ENCODE peak calls at places on chromosomes 1 and 21, in four cellular contexts. T is adrenal gland, F is fibroblast of lung, E is colonic mucosa. K is an unnamed sample.

GRCh38 chr1:21318714-21319159 is 28.5 kb upstream of the ECE1 start:
- DNase-seq in T (peak; percentile 97), F (peak; percentile 89), E (peak; percentile 71), K (no peak)

GRCh38 chr1:234963904-234964702 is 164.5 kb downstream of the TOMM20 start:
- DNase-seq in T (peak; percentile 50), F (peak; percentile 60), E (peak; percentile 79), K (no peak)

GRCh38 chr21:40386301-40386911 is 460.6 kb downstream of the DSCAM start:
- DNase-seq in T (peak; percentile 81), F (no peak), E (peak; percentile 37), K (peak; percentile 84)

GRCh38 chr1:248404024-248404423 is 1.2 kb downstream of the OR2T1 start:
- DNase-seq in T (no peak), F (no peak), E (no peak), K (no peak)

GRCh38 chr1:26923711-26924110 is 2.2 kb downstream of the NUDC start:
- DNase-seq in T (no peak), F (no peak), E (no peak), K (no peak)

GRCh38 chr1:31828926-31829690 is 13.3 kb upstream of the SPOCD1 start:
- DNase-seq in T (no peak), F (no peak), E (peak; percentile 4), K (no peak)

GRCh38 chr21:42187976-42188653 is 30.8 kb upstream of the ABCG1 start:
- DNase-seq in T (peak; percentile 66), F (no peak), E (no peak), K (no peak)

GRCh38 chr1:51516639-51517158 is 2.4 kb downstream of the EPS15 start:
- DNase-seq in T (no peak), F (no peak), E (no peak), K (peak; percentile 52)

GRCh38 chr1:168794057-168794456 is 65.1 kb upstream of the DPT start:
- DNase-seq in T (no peak), F (no peak), E (no peak), K (no peak)

GRCh38 chr1:84869750-84870149 is 23.3 kb downstream of the LPAR3 start:
- DNase-seq in T (no peak), F (peak; percentile 36), E (no peak), K (peak; percentile 25)

GRCh38 chr1:239922778-239923522 is 168.7 kb upstream of the FMN2 start:
- DNase-seq in T (no peak), F (no peak), E (no peak), K (no peak)

GRCh38 chr1:89690595-89690994 is 57.7 kb downstream of the LRRC8C start:
- DNase-seq in T (no peak), F (no peak), E (no peak), K (no peak)

GRCh38 chr1:212665241-212666115 is 34.2 kb downstream of the BATF3 start:
- DNase-seq in T (peak; percentile 86), F (peak; percentile 82), E (peak; percentile 82), K (peak; percentile 93)

GRCh38 chr1:185068362-185068761 is 23.0 kb downstream of the RNF2 start:
- DNase-seq in T (no peak), F (no peak), E (no peak), K (no peak)

GRCh38 chr21:17527240-17527639 is 14.4 kb downstream of the CXADR start:
- DNase-seq in T (no peak), F (peak; percentile 67), E (no peak), K (no peak)

GRCh38 chr1:76744989-76745388 is 122.3 kb upstream of the ST6GALNAC5 start:
- DNase-seq in T (no peak), F (no peak), E (no peak), K (no peak)

GRCh38 chr1:169148472-169149252 is 42.2 kb downstream of the ATP1B1 start:
- DNase-seq in T (no peak), F (peak; percentile 7), E (peak; percentile 48), K (no peak)

GRCh38 chr1:83998599-83999315 is at the start of gene TTLL7:
- DNase-seq in T (peak; percentile 82), F (peak; percentile 27), E (peak; percentile 86), K (peak; percentile 88)

GRCh38 chr1:108141604-108142003 is 58.5 kb downstream of the SLC25A24 start:
- DNase-seq in T (no peak), F (peak; percentile 56), E (no peak), K (peak; percentile 62)

GRCh38 chr1:171286032-171286705 is 27.8 kb upstream of the FMO4 start:
- DNase-seq in T (no peak), F (no peak), E (no peak), K (peak; percentile 36)

GRCh38 chr21:44653656-44654575 is 543 bp downstream of the KRTAP12-4 start:
- DNase-seq in T (no peak), F (no peak), E (no peak), K (no peak)

GRCh38 chr21:35508389-35508888 is 459.3 kb upstream of the RUNX1 start:
- DNase-seq in T (peak; percentile 84), F (peak; percentile 93), E (peak; percentile 54), K (peak; percentile 51)

GRCh38 chr1:64581786-64582185 is 111.9 kb downstream of the CACHD1 start:
- DNase-seq in T (no peak), F (no peak), E (no peak), K (no peak)

GRCh38 chr1:161506336-161507223 is 1.3 kb downstream of the FCGR2A start:
- DNase-seq in T (no peak), F (no peak), E (no peak), K (peak; percentile 40)

GRCh38 chr21:26845066-26845749 is at the start of gene ADAMTS1:
- DNase-seq in T (peak; percentile 89), F (peak; percentile 96), E (peak; percentile 78), K (peak; percentile 96)

GRCh38 chr1:231419738-231420298 is 2.3 kb downstream of the EGLN1 start:
- DNase-seq in T (no peak), F (peak; percentile 14), E (no peak), K (no peak)

GRCh38 chr1:164589961-164590507 is 31.1 kb downstream of the PBX1 start:
- DNase-seq in T (no peak), F (no peak), E (no peak), K (no peak)

GRCh38 chr1:153639280-153639679 is 5.4 kb downstream of the CHTOP start:
- DNase-seq in T (no peak), F (no peak), E (no peak), K (no peak)

GRCh38 chr1:109190189-109190588 is 23.5 kb upstream of the SARS1 start:
- DNase-seq in T (no peak), F (no peak), E (no peak), K (no peak)

GRCh38 chr1:92943515-92943873 is 17.8 kb downstream of the DIPK1A start:
- DNase-seq in T (no peak), F (no peak), E (no peak), K (no peak)

GRCh38 chr1:84913025-84913892 is 20.3 kb upstream of the LPAR3 start:
- DNase-seq in T (peak; percentile 67), F (peak; percentile 40), E (peak; percentile 43), K (no peak)

GRCh38 chr1:245172829-245173228 is 18.0 kb downstream of the KIF26B start:
- DNase-seq in T (no peak), F (no peak), E (no peak), K (no peak)

GRCh38 chr1:88013485-88013884 is 670.6 kb upstream of the PKN2 start:
- DNase-seq in T (no peak), F (no peak), E (no peak), K (no peak)

GRCh38 chr21:33236013-33236686 is 6.4 kb downstream of the IFNAR2 start:
- DNase-seq in T (no peak), F (no peak), E (no peak), K (no peak)

GRCh38 chr21:33237446-33237845 is 7.7 kb downstream of the IFNAR2 start:
- DNase-seq in T (no peak), F (no peak), E (no peak), K (no peak)

GRCh38 chr21:33238146-33238545 is 8.4 kb downstream of the IFNAR2 start:
- DNase-seq in T (no peak), F (no peak), E (no peak), K (no peak)

GRCh38 chr21:33238565-33239255 is 9.0 kb downstream of the IFNAR2 start:
- DNase-seq in T (no peak), F (no peak), E (no peak), K (no peak)

GRCh38 chr21:33236799-33237198 is 7.1 kb downstream of the IFNAR2 start:
- DNase-seq in T (no peak), F (peak; percentile 14), E (no peak), K (no peak)
- H3K4me1 ChIP-seq in T (no peaks in the 10 kb centered on the region), F (no peaks in the 10 kb centered on the region), E (no peaks in the 10 kb centered on the region), K (peaks cover 12% of the 10 kb centered on the region)

DNA sequence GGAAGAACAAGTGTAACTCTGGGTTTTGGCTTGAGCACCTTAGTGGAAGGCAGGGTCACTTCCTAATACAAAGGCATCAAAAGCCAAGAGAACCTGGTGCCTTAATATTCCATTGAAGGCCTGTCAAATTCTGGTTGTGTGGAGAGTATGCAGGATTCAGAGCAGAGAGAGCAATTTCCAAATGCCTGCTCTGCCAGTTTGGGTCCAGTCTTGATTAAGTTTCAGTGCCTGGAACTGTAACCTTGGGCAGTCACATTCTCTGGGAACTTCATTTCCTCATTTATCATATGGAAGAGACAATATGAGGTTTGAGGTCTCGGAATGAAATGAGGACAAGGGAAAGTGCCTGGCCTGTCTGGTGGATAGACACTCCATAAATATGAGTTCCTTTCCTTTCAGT is 198.0 kb upstream of the C8B start:
- DNase-seq in T (no peak), F (no peak), E (no peak), K (no peak)
- H3K4me1 ChIP-seq in T (no peaks in the 10 kb centered on the region), F (no peaks in the 10 kb centered on the region), E (no peaks in the 10 kb centered on the region), K (peaks cover 34% of the 10 kb centered on the region)

DNA sequence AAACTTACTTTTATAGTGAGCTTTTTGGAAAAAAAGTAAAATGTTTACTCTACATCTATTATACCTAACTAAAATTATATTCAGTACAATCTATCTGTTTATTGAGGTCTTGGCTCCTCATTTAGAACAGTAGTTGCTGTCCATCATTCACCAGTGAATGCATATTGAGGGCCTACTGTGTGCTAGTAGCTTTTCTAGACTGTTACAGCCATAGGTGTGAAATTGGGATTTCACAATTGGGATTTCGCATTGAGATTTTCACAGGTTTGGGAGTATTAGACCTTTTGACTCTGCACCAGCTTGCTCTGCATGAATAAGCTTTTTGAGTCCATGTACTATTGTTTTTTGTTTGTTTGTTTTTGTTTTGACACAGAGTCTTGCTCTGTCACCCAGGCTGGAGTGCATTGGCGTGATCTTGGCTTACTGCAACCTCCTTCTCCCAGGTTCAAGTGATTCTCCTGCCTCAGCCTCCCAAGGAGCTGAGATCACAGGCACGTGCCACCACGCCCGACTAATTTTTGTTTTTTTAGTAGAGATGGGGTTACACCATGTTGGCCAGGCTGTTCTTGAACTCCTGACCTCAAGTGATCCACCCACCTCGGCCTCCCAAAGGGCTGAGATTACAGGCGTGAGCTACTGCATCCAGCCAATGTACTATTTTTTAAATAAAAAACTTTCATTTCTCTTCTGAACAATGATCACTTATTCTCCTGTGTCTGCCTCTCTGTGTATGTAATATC is 47.2 kb upstream of the ERRFI1 start:
- DNase-seq in T (no peak), F (no peak), E (no peak), K (no peak)
- H3K4me1 ChIP-seq in T (peaks cover 11% of the 10 kb centered on the region), F (peaks cover 8% of the 10 kb centered on the region), E (no peaks in the 10 kb centered on the region), K (peaks cover 38% of the 10 kb centered on the region)

DNA sequence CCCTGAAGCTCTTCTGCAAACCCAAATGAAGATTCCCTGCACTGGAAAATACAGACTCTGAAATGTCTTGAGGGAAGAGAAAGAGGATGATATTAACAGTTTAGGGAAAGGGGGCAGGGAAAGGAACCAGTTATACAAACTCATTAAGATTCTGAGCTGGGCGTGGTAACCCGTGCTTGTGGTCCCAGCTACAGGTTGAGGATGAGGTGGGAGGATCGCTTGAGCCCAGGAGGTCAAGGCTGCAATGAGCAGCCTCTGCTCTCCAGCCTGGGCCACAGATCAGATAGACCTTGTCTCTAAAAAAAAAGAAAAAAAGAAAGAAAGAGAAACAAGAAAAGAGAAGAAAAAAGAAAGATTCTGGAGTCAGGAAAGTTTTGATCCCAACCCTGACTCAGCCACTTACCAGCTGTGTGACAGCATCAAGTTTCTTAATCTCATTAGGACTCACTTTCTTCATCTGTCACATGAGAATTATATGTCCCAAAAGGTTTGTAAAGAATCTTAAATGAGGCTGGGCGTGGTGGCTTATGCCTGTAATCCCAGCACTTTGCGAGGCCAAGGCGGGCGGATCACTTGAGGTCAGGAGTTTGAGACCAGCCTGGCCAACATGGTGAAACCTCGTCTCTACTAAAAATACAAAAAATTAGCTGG is 53.9 kb downstream of the OPTC start:
- DNase-seq in T (no peak), F (no peak), E (no peak), K (peak; percentile 58)
- H3K4me1 ChIP-seq in T (no peaks in the 10 kb centered on the region), F (peaks cover 2% of the 10 kb centered on the region), E (no peaks in the 10 kb centered on the region), K (peaks cover 45% of the 10 kb centered on the region)

K was measured in adipocyte.